ENCODE peak calls at places on chromosomes 13 and 19, in six cellular contexts. One of them, this sample, is unnamed.

GRCh38 chr19:498591-498950 is 2.3 kb downstream of the MADCAM1 start:
- DNase-seq in adrenal gland: no peak
- DNase-seq in effector memory CD4-positive, alpha-beta T cell: no peak
- DNase-seq in uterus: no peak
- DNase-seq in fibroblast of lung: no peak
- DNase-seq in small intestine: no peak
- DNase-seq in this sample: no peak

GRCh38 chr19:19371056-19371455 is 34.4 kb upstream of the GATAD2A start:
- DNase-seq in adrenal gland: no peak
- DNase-seq in effector memory CD4-positive, alpha-beta T cell: no peak
- DNase-seq in uterus: no peak
- DNase-seq in fibroblast of lung: no peak
- DNase-seq in small intestine: no peak
- DNase-seq in this sample: no peak

GRCh38 chr13:101624210-101624922 is 171.9 kb downstream of the ITGBL1 start:
- DNase-seq in adrenal gland: no peak
- DNase-seq in effector memory CD4-positive, alpha-beta T cell: no peak
- DNase-seq in uterus: no peak
- DNase-seq in fibroblast of lung: peak; percentile 51
- DNase-seq in small intestine: no peak
- DNase-seq in this sample: no peak

GRCh38 chr13:29924482-29924884 is 74.1 kb upstream of the UBL3 start:
- DNase-seq in adrenal gland: no peak
- DNase-seq in effector memory CD4-positive, alpha-beta T cell: no peak
- DNase-seq in uterus: no peak
- DNase-seq in fibroblast of lung: peak; percentile 34
- DNase-seq in small intestine: no peak
- DNase-seq in this sample: no peak

GRCh38 chr13:95160112-95160906 is 140.9 kb downstream of the ABCC4 start:
- DNase-seq in adrenal gland: no peak
- DNase-seq in effector memory CD4-positive, alpha-beta T cell: no peak
- DNase-seq in uterus: no peak
- DNase-seq in fibroblast of lung: peak; percentile 52
- DNase-seq in small intestine: no peak
- DNase-seq in this sample: no peak

GRCh38 chr13:104253063-104253680 is 1187.0 kb upstream of the SLC10A2 start:
- DNase-seq in adrenal gland: no peak
- DNase-seq in effector memory CD4-positive, alpha-beta T cell: no peak
- DNase-seq in uterus: no peak
- DNase-seq in fibroblast of lung: peak; percentile 22
- DNase-seq in small intestine: no peak
- DNase-seq in this sample: no peak

GRCh38 chr19:679418-680286 is 3.5 kb downstream of the FSTL3 start:
- DNase-seq in adrenal gland: peak; percentile 80
- DNase-seq in effector memory CD4-positive, alpha-beta T cell: no peak
- DNase-seq in uterus: peak; percentile 81
- DNase-seq in fibroblast of lung: peak; percentile 90
- DNase-seq in small intestine: no peak
- DNase-seq in this sample: peak; percentile 66

GRCh38 chr19:33811736-33812387 is 15.2 kb downstream of the KCTD15 start:
- DNase-seq in adrenal gland: no peak
- DNase-seq in effector memory CD4-positive, alpha-beta T cell: no peak
- DNase-seq in uterus: no peak
- DNase-seq in fibroblast of lung: no peak
- DNase-seq in small intestine: no peak
- DNase-seq in this sample: no peak

GRCh38 chr13:46682015-46682414 is 114.9 kb downstream of the ESD start:
- DNase-seq in adrenal gland: no peak
- DNase-seq in effector memory CD4-positive, alpha-beta T cell: no peak
- DNase-seq in uterus: no peak
- DNase-seq in fibroblast of lung: no peak
- DNase-seq in small intestine: no peak
- DNase-seq in this sample: no peak

GRCh38 chr13:102642475-102642874 is 45.7 kb downstream of the TPP2 start:
- DNase-seq in adrenal gland: peak; percentile 68
- DNase-seq in effector memory CD4-positive, alpha-beta T cell: no peak
- DNase-seq in uterus: peak; percentile 20
- DNase-seq in fibroblast of lung: no peak
- DNase-seq in small intestine: peak; percentile 0
- DNase-seq in this sample: no peak

GRCh38 chr13:89688908-89689307 is 1658.6 kb upstream of the MIR17HG start:
- DNase-seq in adrenal gland: peak; percentile 65
- DNase-seq in effector memory CD4-positive, alpha-beta T cell: no peak
- DNase-seq in uterus: no peak
- DNase-seq in fibroblast of lung: peak; percentile 23
- DNase-seq in small intestine: no peak
- DNase-seq in this sample: no peak

DNA sequence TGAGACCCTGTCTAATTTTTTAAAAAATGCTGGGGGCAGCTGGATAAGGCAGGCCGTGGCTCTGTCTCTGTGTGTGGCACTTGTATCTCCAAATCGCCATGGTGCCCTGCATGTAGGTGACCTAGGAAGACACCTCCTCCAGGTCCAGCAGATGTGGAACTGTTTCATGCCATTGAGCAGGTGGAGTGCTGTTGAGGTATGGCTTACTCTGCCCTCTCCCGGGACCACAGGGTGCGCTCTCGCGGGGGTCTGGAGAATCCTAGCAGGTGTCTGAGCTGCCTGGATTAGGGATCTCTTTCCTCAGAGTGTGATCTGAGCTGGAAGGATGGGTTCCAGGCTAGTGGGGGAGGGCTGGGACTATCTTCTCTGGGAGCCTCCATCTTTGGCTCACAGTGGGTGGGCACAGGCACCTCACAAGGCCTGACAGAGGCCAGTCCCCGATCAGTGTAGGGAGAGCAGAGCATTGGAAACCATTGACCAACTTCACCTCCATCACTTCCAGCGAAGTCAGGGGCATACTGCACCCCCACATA is 67.7 kb upstream of the TM9SF2 start:
- DNase-seq in adrenal gland: no peak
- DNase-seq in effector memory CD4-positive, alpha-beta T cell: no peak
- DNase-seq in uterus: no peak
- DNase-seq in fibroblast of lung: no peak
- DNase-seq in small intestine: no peak
- DNase-seq in this sample: no peak
- H3K4me1 ChIP-seq in adrenal gland: no peaks in the 10 kb centered on the region
- H3K4me1 ChIP-seq in effector memory CD4-positive, alpha-beta T cell: peaks cover 37% of the 10 kb centered on the region
- H3K4me1 ChIP-seq in uterus: no peaks in the 10 kb centered on the region
- H3K4me1 ChIP-seq in fibroblast of lung: peaks cover 5% of the 10 kb centered on the region
- H3K4me1 ChIP-seq in small intestine: peaks cover 2% of the 10 kb centered on the region
- H3K4me1 ChIP-seq in this sample: no peaks in the 10 kb centered on the region

GRCh38 chr13:39130298-39130697 is 92.0 kb downstream of the NHLRC3 start:
- DNase-seq in adrenal gland: no peak
- DNase-seq in effector memory CD4-positive, alpha-beta T cell: no peak
- DNase-seq in uterus: no peak
- DNase-seq in fibroblast of lung: no peak
- DNase-seq in small intestine: no peak
- DNase-seq in this sample: no peak

GRCh38 chr13:39133781-39134180 is 95.5 kb downstream of the NHLRC3 start:
- DNase-seq in adrenal gland: no peak
- DNase-seq in effector memory CD4-positive, alpha-beta T cell: no peak
- DNase-seq in uterus: no peak
- DNase-seq in fibroblast of lung: no peak
- DNase-seq in small intestine: no peak
- DNase-seq in this sample: no peak

GRCh38 chr13:39129253-39129652 is 91.0 kb downstream of the NHLRC3 start:
- DNase-seq in adrenal gland: no peak
- DNase-seq in effector memory CD4-positive, alpha-beta T cell: no peak
- DNase-seq in uterus: no peak
- DNase-seq in fibroblast of lung: no peak
- DNase-seq in small intestine: no peak
- DNase-seq in this sample: no peak

GRCh38 chr13:39132286-39132685 is 94.0 kb downstream of the NHLRC3 start:
- DNase-seq in adrenal gland: no peak
- DNase-seq in effector memory CD4-positive, alpha-beta T cell: no peak
- DNase-seq in uterus: no peak
- DNase-seq in fibroblast of lung: no peak
- DNase-seq in small intestine: peak; percentile 70
- DNase-seq in this sample: no peak

GRCh38 chr13:39134574-39134973 is 96.3 kb downstream of the NHLRC3 start:
- DNase-seq in adrenal gland: no peak
- DNase-seq in effector memory CD4-positive, alpha-beta T cell: no peak
- DNase-seq in uterus: no peak
- DNase-seq in fibroblast of lung: no peak
- DNase-seq in small intestine: no peak
- DNase-seq in this sample: no peak
- H3K4me1 ChIP-seq in adrenal gland: no peaks in the 10 kb centered on the region
- H3K4me1 ChIP-seq in effector memory CD4-positive, alpha-beta T cell: no peaks in the 10 kb centered on the region
- H3K4me1 ChIP-seq in uterus: no peaks in the 10 kb centered on the region
- H3K4me1 ChIP-seq in fibroblast of lung: no peaks in the 10 kb centered on the region
- H3K4me1 ChIP-seq in small intestine: no peaks in the 10 kb centered on the region
- H3K4me1 ChIP-seq in this sample: no peaks in the 10 kb centered on the region

DNA sequence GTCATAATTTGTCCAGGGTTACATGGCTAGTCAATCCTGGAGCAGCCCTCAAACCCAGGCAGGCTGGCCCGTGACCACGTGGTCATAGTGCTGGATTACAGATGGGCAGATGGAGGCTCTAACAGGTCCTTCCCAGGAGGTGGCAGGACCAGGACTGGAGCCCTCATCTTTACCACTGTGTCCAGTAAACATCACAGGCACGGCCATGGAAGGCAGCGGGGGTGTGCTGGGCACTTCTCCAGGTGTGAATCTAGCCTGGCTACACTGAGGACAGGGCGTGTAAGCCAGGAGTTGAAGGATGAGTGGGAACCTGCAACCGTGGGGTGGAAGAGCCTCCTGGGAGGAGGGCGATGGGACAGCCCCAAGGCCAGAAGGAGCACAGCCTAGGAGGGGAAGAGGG is 6.1 kb downstream of the CIC start:
- DNase-seq in adrenal gland: no peak
- DNase-seq in effector memory CD4-positive, alpha-beta T cell: no peak
- DNase-seq in uterus: no peak
- DNase-seq in fibroblast of lung: no peak
- DNase-seq in small intestine: no peak
- DNase-seq in this sample: no peak
- H3K4me1 ChIP-seq in adrenal gland: peaks cover 35% of the 10 kb centered on the region
- H3K4me1 ChIP-seq in effector memory CD4-positive, alpha-beta T cell: peaks cover 31% of the 10 kb centered on the region
- H3K4me1 ChIP-seq in uterus: peaks cover 5% of the 10 kb centered on the region
- H3K4me1 ChIP-seq in fibroblast of lung: peaks cover 19% of the 10 kb centered on the region
- H3K4me1 ChIP-seq in small intestine: peaks cover 6% of the 10 kb centered on the region
- H3K4me1 ChIP-seq in this sample: peaks cover 26% of the 10 kb centered on the region

GRCh38 chr19:2217591-2217990 is 18.5 kb downstream of the PLEKHJ1 start:
- DNase-seq in adrenal gland: no peak
- DNase-seq in effector memory CD4-positive, alpha-beta T cell: no peak
- DNase-seq in uterus: no peak
- DNase-seq in fibroblast of lung: no peak
- DNase-seq in small intestine: no peak
- DNase-seq in this sample: no peak
- H3K4me1 ChIP-seq in adrenal gland: peaks cover 10% of the 10 kb centered on the region
- H3K4me1 ChIP-seq in effector memory CD4-positive, alpha-beta T cell: peaks cover 7% of the 10 kb centered on the region
- H3K4me1 ChIP-seq in uterus: no peaks in the 10 kb centered on the region
- H3K4me1 ChIP-seq in fibroblast of lung: peaks cover 2% of the 10 kb centered on the region
- H3K4me1 ChIP-seq in small intestine: no peaks in the 10 kb centered on the region
- H3K4me1 ChIP-seq in this sample: peaks cover 3% of the 10 kb centered on the region

DNA sequence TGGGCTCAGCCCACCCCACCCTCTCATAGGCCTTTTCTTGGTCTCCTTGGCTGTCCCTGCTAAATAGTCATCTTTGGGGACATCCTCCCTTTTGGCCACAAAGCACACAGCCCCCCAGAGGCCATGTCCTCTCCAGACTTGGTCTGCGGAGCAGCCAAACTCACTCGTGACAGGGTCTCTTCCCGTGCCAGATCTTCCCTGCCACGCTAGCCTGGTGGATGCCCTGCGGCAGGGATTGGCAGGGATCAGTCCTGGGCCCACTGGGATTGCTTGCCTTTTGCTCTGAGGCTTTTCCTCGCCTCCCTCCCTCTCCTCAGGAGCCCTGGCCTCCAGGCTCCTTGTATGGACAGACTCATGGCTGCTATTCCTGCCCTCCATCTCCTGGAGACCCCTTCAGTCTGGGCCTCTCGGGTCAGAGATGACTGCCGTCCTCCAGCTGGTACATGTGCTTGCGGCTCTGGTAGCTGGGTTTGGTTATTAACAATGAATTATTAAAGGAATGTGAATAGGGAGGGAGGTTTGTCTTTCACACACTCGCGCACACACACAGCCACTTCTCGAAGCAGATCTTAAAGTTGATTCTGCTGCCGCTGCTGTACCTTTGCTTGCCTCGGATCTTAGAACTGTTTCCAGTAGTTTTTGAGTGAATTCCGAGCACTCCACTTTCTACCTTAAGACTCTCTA is 45.1 kb downstream of the NFIX start:
- DNase-seq in adrenal gland: no peak
- DNase-seq in effector memory CD4-positive, alpha-beta T cell: no peak
- DNase-seq in uterus: no peak
- DNase-seq in fibroblast of lung: no peak
- DNase-seq in small intestine: no peak
- DNase-seq in this sample: no peak
- H3K4me1 ChIP-seq in adrenal gland: peaks cover 4% of the 10 kb centered on the region
- H3K4me1 ChIP-seq in effector memory CD4-positive, alpha-beta T cell: no peaks in the 10 kb centered on the region
- H3K4me1 ChIP-seq in uterus: peaks cover 20% of the 10 kb centered on the region
- H3K4me1 ChIP-seq in fibroblast of lung: peaks cover 49% of the 10 kb centered on the region
- H3K4me1 ChIP-seq in small intestine: peaks cover 9% of the 10 kb centered on the region
- H3K4me1 ChIP-seq in this sample: peaks cover 6% of the 10 kb centered on the region

DNA sequence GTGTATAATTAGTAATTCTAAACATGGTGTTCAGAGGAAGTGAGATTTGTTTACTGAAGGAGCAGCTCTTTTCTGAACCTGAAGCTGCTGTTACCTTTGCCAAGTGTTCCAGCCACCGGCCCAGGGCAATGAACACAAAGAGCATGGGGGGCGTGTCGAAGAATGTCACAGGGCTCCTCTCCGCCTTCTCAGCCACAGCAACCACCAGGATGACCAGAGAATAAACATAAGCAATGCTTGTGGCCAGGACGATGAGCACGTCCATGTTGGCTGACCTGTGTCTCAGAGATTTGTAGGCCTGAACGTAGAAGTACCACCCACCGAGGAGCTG is 53.1 kb downstream of the ATP7B start:
- DNase-seq in adrenal gland: no peak
- DNase-seq in effector memory CD4-positive, alpha-beta T cell: no peak
- DNase-seq in uterus: no peak
- DNase-seq in fibroblast of lung: no peak
- DNase-seq in small intestine: peak; percentile 89
- DNase-seq in this sample: no peak
- H3K4me1 ChIP-seq in adrenal gland: no peaks in the 10 kb centered on the region
- H3K4me1 ChIP-seq in effector memory CD4-positive, alpha-beta T cell: peaks cover 9% of the 10 kb centered on the region
- H3K4me1 ChIP-seq in uterus: no peaks in the 10 kb centered on the region
- H3K4me1 ChIP-seq in fibroblast of lung: no peaks in the 10 kb centered on the region
- H3K4me1 ChIP-seq in small intestine: peaks cover 12% of the 10 kb centered on the region
- H3K4me1 ChIP-seq in this sample: peaks cover 53% of the 10 kb centered on the region

GRCh38 chr19:18158471-18158870 is 5.5 kb downstream of the PIK3R2 start:
- DNase-seq in adrenal gland: no peak
- DNase-seq in effector memory CD4-positive, alpha-beta T cell: no peak
- DNase-seq in uterus: no peak
- DNase-seq in fibroblast of lung: no peak
- DNase-seq in small intestine: no peak
- DNase-seq in this sample: no peak

GRCh38 chr19:18156268-18156667 is 3.3 kb downstream of the PIK3R2 start:
- DNase-seq in adrenal gland: peak; percentile 43
- DNase-seq in effector memory CD4-positive, alpha-beta T cell: no peak
- DNase-seq in uterus: no peak
- DNase-seq in fibroblast of lung: no peak
- DNase-seq in small intestine: no peak
- DNase-seq in this sample: no peak

GRCh38 chr19:18155095-18156087 is 2.4 kb downstream of the PIK3R2 start:
- DNase-seq in adrenal gland: peak; percentile 76
- DNase-seq in effector memory CD4-positive, alpha-beta T cell: no peak
- DNase-seq in uterus: no peak
- DNase-seq in fibroblast of lung: no peak
- DNase-seq in small intestine: peak; percentile 55
- DNase-seq in this sample: no peak

GRCh38 chr19:18156841-18157464 is 4.0 kb downstream of the PIK3R2 start:
- DNase-seq in adrenal gland: peak; percentile 97
- DNase-seq in effector memory CD4-positive, alpha-beta T cell: no peak
- DNase-seq in uterus: peak; percentile 86
- DNase-seq in fibroblast of lung: peak; percentile 93
- DNase-seq in small intestine: peak; percentile 94
- DNase-seq in this sample: peak; percentile 90

GRCh38 chr19:18157465-18158063 is 4.6 kb downstream of the PIK3R2 start:
- DNase-seq in adrenal gland: peak; percentile 79
- DNase-seq in effector memory CD4-positive, alpha-beta T cell: no peak
- DNase-seq in uterus: no peak
- DNase-seq in fibroblast of lung: no peak
- DNase-seq in small intestine: no peak
- DNase-seq in this sample: no peak
- H3K4me1 ChIP-seq in adrenal gland: peaks cover 44% of the 10 kb centered on the region
- H3K4me1 ChIP-seq in effector memory CD4-positive, alpha-beta T cell: peaks cover 18% of the 10 kb centered on the region
- H3K4me1 ChIP-seq in uterus: peaks cover 7% of the 10 kb centered on the region
- H3K4me1 ChIP-seq in fibroblast of lung: peaks cover 19% of the 10 kb centered on the region
- H3K4me1 ChIP-seq in small intestine: peaks cover 7% of the 10 kb centered on the region
- H3K4me1 ChIP-seq in this sample: peaks cover 18% of the 10 kb centered on the region